ENCODE peak calls at places on chromosomes 2 and 18, in ten cellular contexts. Z, E, B, H, C, R, I, K, V and S are unnamed samples.

GRCh38 chr18:48656176-48656575 is 117.3 kb downstream of the CTIF start:
- DNase-seq in Z (no peak), E (no peak), B (no peak), H (no peak), C (no peak), R (no peak), I (no peak), K (no peak), V (no peak), S (no peak)

GRCh38 chr2:144424559-144425240 is 95.2 kb downstream of the ZEB2 start:
- DNase-seq in Z (no peak), E (no peak), B (no peak), H (peak; percentile 32), C (no peak), R (no peak), I (no peak), K (no peak), V (no peak), S (no peak)

GRCh38 chr18:75208055-75208835 is 694 bp downstream of the PTGR3 start:
- DNase-seq in Z (peak; percentile 37), E (no peak), B (peak; percentile 56), H (peak; percentile 45), C (peak; percentile 50), R (peak; percentile 67), I (peak; percentile 26), K (peak; percentile 24), V (no peak), S (peak; percentile 60)

GRCh38 chr2:63698825-63699548 is 110.2 kb downstream of the MDH1 start:
- DNase-seq in Z (peak; percentile 52), E (no peak), B (no peak), H (no peak), C (peak; percentile 96), R (peak; percentile 90), I (no peak), K (peak; percentile 20), V (peak; percentile 76), S (peak; percentile 79)

GRCh38 chr18:75204262-75204977 is 4.5 kb downstream of the PTGR3 start:
- DNase-seq in Z (peak; percentile 50), E (no peak), B (no peak), H (no peak), C (peak; percentile 48), R (peak; percentile 56), I (no peak), K (peak; percentile 37), V (no peak), S (peak; percentile 36)

GRCh38 chr2:150911766-150912280 is 349.8 kb downstream of the RBM43 start:
- DNase-seq in Z (no peak), E (no peak), B (no peak), H (no peak), C (peak; percentile 58), R (peak; percentile 86), I (no peak), K (no peak), V (no peak), S (peak; percentile 95)

GRCh38 chr2:28543316-28544068 is 47.6 kb downstream of the PLB1 start:
- DNase-seq in Z (no peak), E (no peak), B (no peak), H (no peak), C (peak; percentile 82), R (no peak), I (no peak), K (no peak), V (no peak), S (peak; percentile 14)

GRCh38 chr2:187520121-187520624 is 34.1 kb downstream of the TFPI start:
- DNase-seq in Z (no peak), E (no peak), B (no peak), H (no peak), C (no peak), R (no peak), I (no peak), K (no peak), V (no peak), S (no peak)

GRCh38 chr18:6255121-6255742 is 159.5 kb downstream of the L3MBTL4 start:
- DNase-seq in Z (no peak), E (no peak), B (no peak), H (no peak), C (no peak), R (no peak), I (no peak), K (no peak), V (no peak), S (no peak)

GRCh38 chr2:141331127-141331526 is 799.7 kb downstream of the LRP1B start:
- DNase-seq in Z (no peak), E (no peak), B (no peak), H (no peak), C (peak; percentile 36), R (peak; percentile 87), I (no peak), K (no peak), V (no peak), S (peak; percentile 86)

GRCh38 chr2:40028792-40029488 is 249.9 kb upstream of the THUMPD2 start:
- DNase-seq in Z (no peak), E (no peak), B (no peak), H (no peak), C (no peak), R (no peak), I (no peak), K (no peak), V (no peak), S (no peak)

GRCh38 chr18:43744960-43745740 is 467.9 kb upstream of the SYT4 start:
- DNase-seq in Z (no peak), E (no peak), B (no peak), H (no peak), C (peak; percentile 56), R (no peak), I (no peak), K (no peak), V (no peak), S (no peak)

GRCh38 chr2:50769416-50769815 is 262.5 kb downstream of the NRXN1 start:
- DNase-seq in Z (peak; percentile 13), E (no peak), B (no peak), H (no peak), C (peak; percentile 71), R (no peak), I (no peak), K (no peak), V (no peak), S (no peak)

GRCh38 chr2:136114392-136114791 is 3.6 kb downstream of the CXCR4 start:
- DNase-seq in Z (no peak), E (no peak), B (no peak), H (no peak), C (no peak), R (no peak), I (no peak), K (no peak), V (no peak), S (no peak)

GRCh38 chr18:45617284-45617683 is 2.0 kb downstream of the SLC14A2 start:
- DNase-seq in Z (no peak), E (no peak), B (no peak), H (no peak), C (no peak), R (peak; percentile 82), I (no peak), K (no peak), V (peak; percentile 48), S (peak; percentile 81)

GRCh38 chr2:233037078-233037477 is 4.6 kb downstream of the NEU2 start:
- DNase-seq in Z (no peak), E (no peak), B (no peak), H (no peak), C (no peak), R (peak; percentile 67), I (no peak), K (no peak), V (no peak), S (peak; percentile 42)

GRCh38 chr2:26904839-26905238 is 56.9 kb downstream of the DPYSL5 start:
- DNase-seq in Z (no peak), E (no peak), B (no peak), H (no peak), C (no peak), R (no peak), I (no peak), K (no peak), V (no peak), S (no peak)

GRCh38 chr2:63665091-63665490 is 76.3 kb downstream of the MDH1 start:
- DNase-seq in Z (no peak), E (no peak), B (no peak), H (no peak), C (no peak), R (no peak), I (no peak), K (no peak), V (no peak), S (no peak)

GRCh38 chr2:177611310-177611886 is 218.8 kb downstream of the AGPS start:
- DNase-seq in Z (no peak), E (no peak), B (no peak), H (no peak), C (peak; percentile 54), R (no peak), I (no peak), K (no peak), V (no peak), S (no peak)

GRCh38 chr18:76972838-76973237 is 150.5 kb downstream of the ZNF236 start:
- DNase-seq in Z (no peak), E (no peak), B (no peak), H (no peak), C (no peak), R (no peak), I (no peak), K (no peak), V (no peak), S (no peak)

GRCh38 chr2:235314371-235314915 is 179.4 kb upstream of the AGAP1 start:
- DNase-seq in Z (no peak), E (no peak), B (no peak), H (no peak), C (no peak), R (no peak), I (no peak), K (no peak), V (no peak), S (no peak)

GRCh38 chr2:11305958-11306357 is 38.5 kb downstream of the ROCK2 start:
- DNase-seq in Z (no peak), E (no peak), B (no peak), H (no peak), C (no peak), R (peak; percentile 70), I (no peak), K (no peak), V (no peak), S (peak; percentile 92)

GRCh38 chr2:23385351-23385747 is 370 bp downstream of the KLHL29 start:
- DNase-seq in Z (peak; percentile 49), E (peak; percentile 41), B (no peak), H (peak; percentile 33), C (peak; percentile 67), R (peak; percentile 59), I (no peak), K (no peak), V (no peak), S (peak; percentile 36)

GRCh38 chr2:72570401-72570800 is 255.4 kb downstream of the EXOC6B start:
- DNase-seq in Z (no peak), E (no peak), B (no peak), H (no peak), C (peak; percentile 1), R (peak; percentile 13), I (no peak), K (no peak), V (no peak), S (no peak)

GRCh38 chr2:231673348-231673770 is 35.0 kb upstream of the PTMA start:
- DNase-seq in Z (peak; percentile 96), E (no peak), B (no peak), H (no peak), C (peak; percentile 99), R (peak; percentile 84), I (no peak), K (no peak), V (peak; percentile 84), S (peak; percentile 28)

GRCh38 chr2:141959941-141960340 is 170.9 kb downstream of the LRP1B start:
- DNase-seq in Z (no peak), E (no peak), B (no peak), H (no peak), C (peak; percentile 27), R (no peak), I (no peak), K (no peak), V (no peak), S (no peak)

GRCh38 chr18:74445585-74445984 is 11.5 kb downstream of the DIPK1C start:
- DNase-seq in Z (no peak), E (no peak), B (no peak), H (no peak), C (no peak), R (no peak), I (no peak), K (no peak), V (no peak), S (no peak)

GRCh38 chr2:55111230-55111569 is 60.9 kb upstream of the RTN4 start:
- DNase-seq in Z (no peak), E (no peak), B (no peak), H (no peak), C (no peak), R (no peak), I (no peak), K (no peak), V (no peak), S (no peak)